ENCODE peak calls at places on chromosomes 4 and X, in ten cellular contexts. S is body of pancreas, J is tibial nerve, I is aorta, A is mammary epithelial cell, T is esophagus muscularis mucosa, P is uterus, X is pancreas, W is tibial artery, C is sigmoid colon. K is an unnamed sample.

GRCh38 chr4:28225005-28225404 is 1364.4 kb downstream of the STIM2 start:
- DNase-seq in I (no peak), S (no peak), T (no peak), X (no peak), J (no peak), P (no peak), C (no peak), W (no peak), A (peak), K (no peak)

GRCh38 chr4:73944061-73944875 is 37.6 kb downstream of the PF4 start:
- DNase-seq in C (no peak), A (peak), P (no peak), X (no peak), T (no peak), W (no peak), S (peak), I (no peak), J (no peak), K (no peak)

GRCh38 chrX:123626962-123627361 is 105.9 kb downstream of the THOC2 start:
- DNase-seq in I (no peak), A (peak), X (no peak), T (no peak), J (no peak), S (no peak), W (no peak), C (no peak), P (no peak), K (no peak)

GRCh38 chrX:32530802-32531403 is 680.4 kb downstream of the DMD start:
- DNase-seq in J (peak), A (peak), C (no peak), X (no peak), T (no peak), P (no peak), I (no peak), S (peak), W (no peak), K (no peak)

GRCh38 chrX:129529685-129530281 is 6.5 kb upstream of the SMARCA1 start:
- DNase-seq in J (peak), I (no peak), S (no peak), C (no peak), X (no peak), P (no peak), T (no peak), A (peak), W (no peak), K (no peak)

GRCh38 chr4:150156543-150156942 is 78.3 kb downstream of the DCLK2 start:
- DNase-seq in A (no peak), W (no peak), P (no peak), J (no peak), C (no peak), S (no peak), I (no peak), X (no peak), T (peak), K (no peak)

GRCh38 chr4:139754913-139755312 is 89.3 kb downstream of the MGST2 start:
- DNase-seq in C (no peak), J (no peak), W (no peak), I (no peak), A (no peak), T (no peak), P (no peak), S (no peak), X (no peak), K (no peak)

GRCh38 chr4:134636332-134637055 is 434.9 kb upstream of the PABPC4L start:
- DNase-seq in I (no peak), S (no peak), P (no peak), A (no peak), J (no peak), T (no peak), C (no peak), X (no peak), W (no peak), K (no peak)

GRCh38 chr4:172104534-172104933 is 291.3 kb downstream of the GALNTL6 start:
- DNase-seq in X (no peak), S (no peak), C (no peak), I (no peak), P (no peak), T (no peak), W (no peak), J (no peak), A (peak), K (no peak)

GRCh38 chrX:24396236-24396929 is 35.9 kb downstream of the SUPT20HL1 start:
- DNase-seq in A (peak), J (no peak), P (no peak), I (no peak), T (no peak), X (no peak), S (no peak), C (no peak), W (peak), K (no peak)

GRCh38 chr4:5708171-5708828 is at the start of gene EVC2:
- DNase-seq in J (peak), W (peak), X (peak), A (peak), P (peak), S (peak), T (no peak), C (peak), I (peak), K (peak)

GRCh38 chr4:75848891-75849290 is 53.4 kb downstream of the PPEF2 start:
- DNase-seq in T (no peak), X (no peak), I (no peak), C (no peak), J (no peak), W (no peak), P (no peak), S (no peak), A (peak), K (no peak)

GRCh38 chrX:140866446-140866845 is 135.9 kb upstream of the SPANXB1 start:
- DNase-seq in T (no peak), C (no peak), S (no peak), J (no peak), W (no peak), X (no peak), P (no peak), I (no peak), A (no peak), K (no peak)

GRCh38 chrX:39753296-39753996 is 344.3 kb downstream of the BCOR start:
- DNase-seq in C (no peak), P (no peak), X (peak), T (no peak), A (peak), J (no peak), S (peak), I (no peak), W (no peak), K (no peak)

GRCh38 chr4:40152642-40153041 is 44.2 kb upstream of the RHOH start:
- DNase-seq in I (no peak), J (no peak), S (no peak), T (no peak), C (no peak), W (no peak), P (no peak), X (no peak), A (no peak), K (no peak)

GRCh38 chrX:66728818-66729271 is 90.0 kb upstream of the EDA2R start:
- DNase-seq in T (no peak), J (peak), S (peak), I (peak), A (peak), C (peak), X (peak), P (peak), W (peak), K (no peak)

GRCh38 chrX:120499301-120500097 is 30.4 kb upstream of the LAMP2 start:
- DNase-seq in I (no peak), X (no peak), W (no peak), A (no peak), C (no peak), P (peak), S (no peak), T (no peak), J (no peak), K (no peak)

GRCh38 chrX:97045470-97045869 is 161.8 kb downstream of the RPA4 start:
- DNase-seq in S (no peak), P (no peak), A (no peak), T (no peak), X (no peak), J (no peak), W (no peak), C (no peak), I (no peak), K (no peak)

GRCh38 chr4:177348348-177348747 is 38.7 kb downstream of the NEIL3 start:
- DNase-seq in T (no peak), X (no peak), I (no peak), J (no peak), W (no peak), C (no peak), A (no peak), S (no peak), P (no peak), K (no peak)

GRCh38 chr4:10462876-10463275 is 5.7 kb upstream of the ZNF518B start:
- DNase-seq in S (no peak), X (no peak), A (no peak), T (no peak), C (no peak), W (no peak), J (no peak), I (no peak), P (no peak), K (no peak)

GRCh38 chr4:141329174-141329569 is 108.5 kb downstream of the ZNF330 start:
- DNase-seq in J (peak), P (no peak), S (no peak), I (no peak), W (no peak), C (no peak), X (no peak), T (no peak), A (peak), K (no peak)

GRCh38 chr4:164730705-164731393 is 23.1 kb upstream of the SMIM31 start:
- DNase-seq in C (no peak), T (no peak), I (no peak), P (no peak), S (no peak), X (no peak), J (no peak), W (no peak), A (no peak), K (no peak)

GRCh38 chr4:692771-693554 is 4.0 kb upstream of the SLC49A3 start:
- DNase-seq in T (no peak), J (no peak), I (no peak), A (no peak), P (no peak), X (no peak), C (peak), W (no peak), S (no peak), K (no peak)

GRCh38 chr4:60155088-60155487 is 1045.0 kb upstream of the ADGRL3 start:
- DNase-seq in P (no peak), T (no peak), J (no peak), C (no peak), I (no peak), S (no peak), X (no peak), W (no peak), A (no peak), K (no peak)

GRCh38 chr4:158949094-158949493 is 153.8 kb upstream of the RAPGEF2 start:
- DNase-seq in A (peak), P (no peak), S (no peak), T (no peak), J (no peak), C (no peak), X (no peak), W (no peak), I (no peak), K (no peak)

GRCh38 chr4:155761916-155762315 is 3.1 kb downstream of the GUCY1B1 start:
- DNase-seq in T (no peak), C (no peak), S (no peak), I (no peak), X (no peak), A (no peak), W (no peak), P (no peak), J (no peak), K (no peak)

GRCh38 chr4:175412744-175413143 is 399.3 kb downstream of the GPM6A start:
- DNase-seq in A (peak), S (no peak), J (no peak), W (no peak), C (no peak), T (no peak), I (no peak), P (no peak), X (no peak), K (no peak)

GRCh38 chr4:109419679-109420078 is 13.9 kb upstream of the SEC24B start:
- DNase-seq in P (peak), J (no peak), A (no peak), W (no peak), T (no peak), S (no peak), I (no peak), C (no peak), X (no peak), K (no peak)

GRCh38 chrX:16144420-16144819 is 21.1 kb downstream of the GRPR start:
- DNase-seq in W (no peak), J (no peak), T (no peak), I (no peak), P (no peak), C (no peak), X (no peak), A (no peak), S (no peak), K (no peak)

GRCh38 chr4:52869196-52869595 is 7.1 kb downstream of the RASL11B start:
- DNase-seq in J (no peak), X (no peak), W (peak), A (no peak), C (peak), I (peak), T (no peak), S (no peak), P (peak), K (peak)

GRCh38 chr4:1030559-1030958 is 19.1 kb downstream of the FGFRL1 start:
- DNase-seq in T (no peak), W (no peak), I (no peak), C (no peak), J (no peak), X (no peak), A (no peak), P (no peak), S (peak), K (no peak)

GRCh38 chr4:37946503-37947179 is 13.6 kb upstream of the PTTG2 start:
- DNase-seq in C (no peak), S (no peak), X (no peak), A (no peak), T (no peak), W (peak), I (peak), J (no peak), P (no peak), K (no peak)

DNA sequence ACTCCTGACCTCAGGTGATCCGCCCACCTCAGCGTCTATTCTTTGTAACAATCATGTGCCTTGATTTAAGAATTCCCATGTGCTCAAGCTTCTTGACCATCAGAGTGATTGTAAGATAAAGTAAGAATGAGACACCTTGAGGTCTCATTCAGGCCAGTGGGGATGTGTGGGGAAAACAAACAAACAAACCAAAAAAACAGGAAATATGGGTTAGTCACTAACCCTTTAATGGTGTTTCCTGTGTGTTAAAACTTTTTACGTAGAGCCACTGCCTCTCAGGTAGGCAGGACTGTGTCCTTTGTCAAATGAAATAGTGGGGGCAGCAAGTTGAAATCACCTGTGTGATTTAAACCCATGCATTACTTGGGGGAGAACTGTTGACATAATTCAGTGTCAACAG is 91.5 kb upstream of the DHRSX start:
- DNase-seq in W (no peak), J (no peak), T (no peak), P (no peak), I (no peak), S (no peak), A (no peak), X (no peak), C (no peak), K (no peak)
- H3K27ac ChIP-seq in W (no peak), J (no peak), T (no peak), P (no peak), I (no peak), S (no peak), A (no peak), X (no peak), C (no peak), K (no peak)

DNA sequence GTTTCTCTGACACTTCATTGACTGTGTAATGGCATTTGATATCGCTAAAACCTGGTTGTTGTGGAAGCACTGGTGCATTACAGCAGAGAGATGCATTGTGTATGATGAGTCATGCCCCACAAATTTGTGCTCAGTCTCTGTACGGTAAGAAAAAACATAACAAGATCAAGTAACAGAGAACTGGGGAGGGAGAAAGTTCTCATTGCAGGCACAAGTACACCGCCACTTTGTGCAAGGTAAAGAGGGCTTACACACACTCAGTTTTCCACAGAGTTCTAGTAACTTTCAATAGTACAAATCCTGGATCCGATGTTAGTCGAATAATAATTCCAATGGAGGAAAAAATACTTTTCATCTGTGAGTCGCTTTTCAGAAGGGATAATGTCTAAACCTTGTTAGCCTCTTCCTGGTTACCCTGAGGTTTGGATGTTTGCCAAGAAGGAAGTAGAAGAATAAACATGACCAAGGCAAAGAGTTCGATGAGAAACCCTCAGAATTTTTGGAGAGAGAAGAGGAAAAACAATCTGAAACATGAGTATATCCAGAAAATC is 512.5 kb upstream of the SLIT2 start:
- DNase-seq in W (no peak), X (no peak), A (peak), C (no peak), T (no peak), J (no peak), P (no peak), I (no peak), S (no peak), K (no peak)
- H3K4me3 ChIP-seq in W (no peak), X (no peak), A (no peak), C (no peak), T (no peak), J (no peak), P (no peak), I (no peak), S (no peak), K (no peak)

DNA sequence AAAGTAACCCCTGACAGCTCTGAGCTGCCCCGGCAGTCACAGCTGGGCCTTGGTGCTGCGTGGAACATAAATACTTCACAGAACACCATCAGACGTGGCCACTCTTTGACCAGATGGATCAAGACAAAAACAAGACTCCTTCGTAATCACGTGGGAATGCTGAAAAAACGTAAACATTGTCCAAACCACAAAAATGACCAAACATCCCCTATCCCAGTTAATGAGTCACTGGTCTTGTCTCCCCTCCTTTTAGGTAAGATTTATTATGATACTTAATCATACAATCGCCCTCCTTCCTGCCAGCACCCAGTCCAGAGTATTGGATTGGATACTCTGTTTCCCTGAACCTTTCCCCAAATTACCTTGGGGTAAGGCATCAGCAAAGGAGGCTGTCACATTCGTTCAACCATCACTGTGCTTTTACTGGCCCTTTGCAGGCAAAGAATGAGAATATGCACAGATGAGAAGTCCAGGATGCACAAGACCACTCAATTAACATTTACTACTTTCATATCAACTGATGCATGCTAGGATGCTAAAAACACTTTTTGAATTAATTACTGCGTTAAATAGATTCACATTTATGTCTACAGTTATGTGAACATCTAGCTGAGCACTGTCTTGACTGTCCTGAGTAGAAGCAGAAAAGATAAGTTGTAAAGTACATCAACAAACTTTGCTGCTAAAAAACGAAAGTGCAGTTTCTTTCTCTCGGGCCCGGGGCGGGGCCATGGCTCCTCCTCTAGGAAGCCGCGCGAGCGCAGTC is 502 bp upstream of the TCEANC start:
- DNase-seq in J (no peak), T (no peak), I (no peak), A (peak), P (no peak), X (no peak), W (no peak), C (no peak), S (no peak), K (no peak)
- H3K27ac ChIP-seq in J (peak), T (peak), I (no peak), A (peak), P (peak), X (peak), W (peak), C (peak), S (peak), K (peak)

GRCh38 chr4:77286906-77287305 is 129.9 kb downstream of the CCNG2 start:
- DNase-seq in A (peak), S (no peak), C (no peak), I (no peak), X (no peak), T (no peak), J (no peak), W (no peak), P (no peak), K (no peak)

GRCh38 chr4:77284036-77284435 is 127.0 kb downstream of the CCNG2 start:
- DNase-seq in W (no peak), X (no peak), J (no peak), S (no peak), A (no peak), P (no peak), T (no peak), C (no peak), I (no peak), K (no peak)
- H3K4me3 ChIP-seq in W (no peak), X (no peak), J (no peak), S (no peak), A (no peak), P (no peak), T (no peak), C (no peak), I (no peak), K (no peak)

DNA sequence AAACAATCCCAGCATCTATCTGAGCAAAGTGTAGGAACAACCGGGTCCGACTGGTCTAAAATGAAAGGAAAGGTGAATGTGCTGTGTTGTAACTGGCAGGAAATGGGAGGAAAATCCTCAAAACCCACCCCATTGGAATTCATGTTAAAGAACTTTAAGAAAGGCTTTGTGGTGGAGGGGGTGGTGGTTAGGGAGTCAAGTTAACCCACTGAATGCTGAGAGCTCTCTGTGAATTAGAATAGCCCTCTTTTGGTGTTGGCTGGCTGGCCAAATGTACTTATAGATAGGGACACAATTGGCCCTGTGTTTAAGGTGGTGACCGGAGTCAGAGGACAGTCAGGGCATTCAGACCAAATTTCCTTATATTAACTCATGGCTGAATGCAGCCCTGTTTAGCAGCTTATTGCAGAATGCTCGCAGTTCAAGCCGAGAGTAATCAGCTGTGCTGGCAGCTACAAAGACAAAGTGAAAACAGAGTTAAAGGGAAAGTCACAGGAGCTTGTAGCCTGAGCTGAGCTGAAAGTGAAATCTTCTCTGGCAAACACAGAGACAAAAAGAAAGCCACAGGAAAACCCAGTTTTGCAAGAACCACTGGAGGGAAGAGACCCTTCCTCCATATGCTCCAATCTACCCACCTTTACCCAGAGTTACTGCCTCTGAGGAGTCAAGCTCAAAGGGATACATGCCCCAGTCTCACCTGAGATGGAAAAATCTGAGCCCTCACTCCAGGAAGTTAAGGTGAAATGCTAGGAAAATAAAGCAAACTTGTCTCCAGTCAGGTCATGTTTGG is 38.5 kb upstream of the UGT2B7 start:
- DNase-seq in W (no peak), A (no peak), J (no peak), T (no peak), S (peak), C (no peak), I (no peak), P (no peak), X (no peak), K (no peak)
- H3K27ac ChIP-seq in W (no peak), A (no peak), J (peak), T (no peak), S (peak), C (no peak), I (no peak), P (no peak), X (peak), K (no peak)

GRCh38 chr4:56218230-56218895 is 168.9 kb downstream of the AASDH start:
- DNase-seq in C (no peak), W (no peak), S (no peak), J (no peak), T (no peak), A (no peak), X (no peak), P (no peak), I (no peak), K (no peak)
- H3K4me3 ChIP-seq in C (no peak), W (no peak), S (no peak), J (no peak), T (no peak), A (no peak), X (no peak), P (no peak), I (no peak), K (no peak)

GRCh38 chr4:113437124-113437523 is 324.4 kb downstream of the CAMK2D start:
- DNase-seq in S (no peak), P (no peak), C (no peak), X (no peak), T (no peak), W (no peak), A (no peak), J (no peak), I (no peak), K (no peak)
- H3K27ac ChIP-seq in S (no peak), P (peak), C (peak), X (no peak), T (peak), W (peak), A (no peak), J (no peak), I (no peak), K (peak)